ENCODE peak calls at places on chromosomes 16 and 17, in seven cellular contexts. L is mammary epithelial cell; G is activated CD4-positive, alpha-beta T cell treated with anti-CD3 and anti-CD28 coated beads for 48 hours; C is NCI-H1105; Q is activated naive CD4-positive, alpha-beta T cell treated with anti-CD3 and anti-CD28 coated beads, Interleukin-2, amount 10 ng/mL, durations not matched to agents 7 days and 5 days; K is stimulated activated CD4-positive, alpha-beta T cell treated with anti-CD3 and anti-CD28 coated beads, Interleukin-15, amount 100 ng/mL, for 48 hours; I is T1000. E is an unnamed sample.

GRCh38 chr17:58658804-58659713 is 32.8 kb downstream of the TEX14 start:
- DNase-seq in L (peak), Q (peak), K (peak), I (peak), C (peak), G (peak), E (peak)

GRCh38 chr17:63039899-63040602 is 74.0 kb downstream of the TANC2 start:
- DNase-seq in Q (no peak), G (no peak), K (no peak), I (no peak), C (no peak), L (peak), E (no peak)

GRCh38 chr17:50783193-50783660 is 15.9 kb upstream of the ANKRD40CL start:
- DNase-seq in L (peak), I (peak), Q (peak), G (peak), C (peak), K (peak), E (peak)

GRCh38 chr16:63983401-63983800 is 1138.5 kb downstream of the CDH11 start:
- DNase-seq in I (no peak), Q (no peak), L (peak), C (peak), K (no peak), G (no peak), E (no peak)

GRCh38 chr17:14622622-14623101 is 321.8 kb downstream of the HS3ST3B1 start:
- DNase-seq in L (peak), Q (no peak), I (no peak), C (no peak), G (no peak), K (no peak), E (no peak)

GRCh38 chr17:83093506-83093905 is 14.1 kb downstream of the METRNL start:
- DNase-seq in C (no peak), Q (no peak), I (no peak), L (no peak), G (no peak), K (no peak), E (no peak)

GRCh38 chr17:40553694-40554534 is 11.4 kb downstream of the CCR7 start:
- DNase-seq in C (no peak), I (no peak), K (no peak), G (peak), L (no peak), Q (peak), E (no peak)

GRCh38 chr17:77372444-77373297 is 231.9 kb downstream of the SEC14L1 start:
- DNase-seq in I (peak), Q (peak), G (peak), K (no peak), C (peak), L (peak), E (peak)

GRCh38 chr17:79810138-79811027 is 13.5 kb upstream of the CBX8 start:
- DNase-seq in Q (peak), C (peak), G (peak), I (peak), K (peak), L (peak), E (peak)

GRCh38 chr16:4461250-4462085 is 13.0 kb downstream of the NMRAL1 start:
- DNase-seq in I (no peak), C (no peak), L (no peak), G (no peak), K (no peak), Q (no peak), E (peak)

GRCh38 chr17:283911-284675 is 68.5 kb downstream of the RPH3AL start:
- DNase-seq in I (no peak), Q (no peak), L (no peak), G (no peak), K (no peak), C (no peak), E (no peak)

GRCh38 chr16:26905336-26905735 is 161.4 kb upstream of the C16orf82 start:
- DNase-seq in I (no peak), C (no peak), Q (no peak), L (no peak), K (no peak), G (no peak), E (no peak)

GRCh38 chr16:56608876-56609462 is 585 bp downstream of the MT2A start:
- DNase-seq in G (peak), Q (peak), K (no peak), I (no peak), L (no peak), C (no peak), E (peak)

GRCh38 chr16:56779956-56780355 is 50.0 kb downstream of the NUP93 start:
- DNase-seq in C (no peak), G (no peak), I (no peak), Q (no peak), K (no peak), L (no peak), E (no peak)

GRCh38 chr16:74691093-74691855 is 9.4 kb downstream of the MLKL start:
- DNase-seq in K (no peak), L (no peak), G (no peak), I (no peak), C (no peak), Q (no peak), E (no peak)

GRCh38 chr16:25580071-25580470 is 111.7 kb upstream of the HS3ST4 start:
- DNase-seq in I (no peak), K (no peak), Q (no peak), L (no peak), G (no peak), C (no peak), E (no peak)

GRCh38 chr17:41171881-41172280 is 3.9 kb upstream of the KRTAP4-3 start:
- DNase-seq in Q (no peak), K (no peak), I (no peak), C (no peak), L (peak), G (no peak), E (no peak)

GRCh38 chr16:48201515-48202201 is 42.4 kb upstream of the LONP2 start:
- DNase-seq in C (no peak), G (no peak), K (no peak), I (no peak), L (no peak), Q (no peak), E (no peak)

GRCh38 chr16:28513484-28514181 is 7.0 kb upstream of the IL27 start:
- DNase-seq in I (no peak), G (no peak), K (no peak), C (no peak), Q (no peak), L (no peak), E (no peak)

GRCh38 chr17:4527552-4527951 is 27.6 kb downstream of the MYBBP1A start:
- DNase-seq in Q (no peak), L (no peak), I (no peak), K (no peak), G (no peak), C (no peak), E (no peak)

GRCh38 chr17:43669971-43670644 is 8.4 kb upstream of the MEOX1 start:
- DNase-seq in I (no peak), G (no peak), C (no peak), K (no peak), Q (peak), L (peak), E (no peak)

GRCh38 chr17:62713096-62713870 is 85.8 kb downstream of the MRC2 start:
- DNase-seq in C (no peak), K (no peak), G (no peak), Q (no peak), I (no peak), L (no peak), E (no peak)

GRCh38 chr17:66468241-66469087 is 166.1 kb downstream of the PRKCA start:
- DNase-seq in I (no peak), G (peak), C (no peak), K (no peak), L (peak), Q (no peak), E (peak)

GRCh38 chr17:42179911-42180410 is 981 bp downstream of the KCNH4 start:
- DNase-seq in G (peak), L (peak), Q (peak), C (peak), I (no peak), K (no peak), E (no peak)

GRCh38 chr17:17819111-17819510 is 17.7 kb downstream of the SREBF1 start:
- DNase-seq in I (no peak), Q (no peak), L (no peak), G (no peak), C (no peak), K (no peak), E (no peak)

GRCh38 chr17:2192367-2193028 is 111.1 kb downstream of the SMG6 start:
- DNase-seq in K (peak), C (no peak), G (peak), L (peak), I (peak), Q (peak), E (no peak)

GRCh38 chr16:57235128-57236092 is 9.6 kb upstream of the ARL2BP start:
- DNase-seq in I (peak), C (peak), L (no peak), Q (no peak), K (peak), G (peak), E (no peak)

GRCh38 chr16:67055712-67056487 is 27.0 kb downstream of the CBFB start:
- DNase-seq in Q (no peak), L (peak), I (no peak), K (no peak), G (peak), C (no peak), E (no peak)

GRCh38 chr17:36459601-36460000 is 26.9 kb upstream of the ZNHIT3 start:
- DNase-seq in K (no peak), C (no peak), L (no peak), Q (no peak), I (no peak), G (no peak), E (no peak)

GRCh38 chr16:71172808-71173207 is 57.7 kb downstream of the HYDIN start:
- DNase-seq in I (no peak), K (no peak), Q (no peak), C (no peak), L (no peak), G (no peak), E (no peak)

GRCh38 chr16:81496742-81497141 is 52.1 kb downstream of the CMIP start:
- DNase-seq in C (no peak), L (no peak), I (no peak), G (no peak), Q (no peak), K (no peak), E (no peak)

GRCh38 chr17:31687505-31688126 is 171.4 kb downstream of the COPRS start:
- DNase-seq in L (no peak), C (no peak), G (no peak), I (no peak), K (no peak), Q (no peak), E (no peak)

GRCh38 chr17:82257473-82257872 is 16.0 kb downstream of the CSNK1D start:
- DNase-seq in K (no peak), G (peak), L (peak), Q (no peak), I (no peak), C (no peak), E (peak)

GRCh38 chr17:51676691-51677487 is 416.5 kb downstream of the UTP18 start:
- DNase-seq in Q (no peak), K (no peak), L (no peak), I (no peak), G (no peak), C (no peak), E (no peak)

GRCh38 chr17:41211845-41212466 is 14.5 kb upstream of the KRTAP9-2 start:
- DNase-seq in C (peak), L (peak), Q (no peak), K (no peak), G (no peak), I (no peak), E (no peak)

E was measured in G401.